ENCODE peak calls at places on chromosome 20, in nine cellular contexts. K is brain microvascular endothelial cell; F is activated T-helper 1 cell treated with Interleukin-2 at 50 U/mL for 16 hours; U is activated B cell treated with CpG ODN at 0.5 μM for 24 hours; E is MCF 10A; W is occipital lobe; N is iris pigment epithelial cell; P is D341Med; Q is activated CD4-positive, alpha-beta T cell treated with anti-CD3 and anti-CD28 coated beads, Interleukin-2, amount 10 ng/mL, durations not matched to agents 7 days and 5 days. V is an unnamed sample.

GRCh38 chr20:7291946-7292345 is 524.5 kb downstream of the BMP2 start:
- DNase-seq in N (peak), K (no peak), E (no peak), W (no peak), F (no peak), Q (no peak), P (no peak), U (no peak), V (no peak)

GRCh38 chr20:13611726-13612125 is 27.0 kb downstream of the TASP1 start:
- DNase-seq in E (no peak), Q (no peak), F (no peak), K (no peak), U (no peak), N (peak), P (no peak), W (no peak), V (no peak)

GRCh38 chr20:23147647-23147963 is 61.5 kb upstream of the CD93 start:
- DNase-seq in E (no peak), U (no peak), N (no peak), W (no peak), K (no peak), P (no peak), Q (no peak), F (no peak), V (no peak)

GRCh38 chr20:36775826-36776225 is 2.3 kb upstream of the DSN1 start:
- DNase-seq in P (no peak), U (no peak), F (no peak), Q (no peak), W (no peak), K (no peak), E (no peak), N (no peak), V (no peak)

GRCh38 chr20:41408986-41409385 is 42.4 kb upstream of the EMILIN3 start:
- DNase-seq in P (no peak), U (no peak), Q (no peak), K (no peak), E (no peak), F (no peak), W (no peak), N (no peak), V (no peak)

GRCh38 chr20:21702553-21703467 is 2.7 kb upstream of the PAX1 start:
- DNase-seq in W (no peak), K (peak), N (peak), Q (peak), F (no peak), P (peak), U (no peak), E (no peak), V (peak)

GRCh38 chr20:53884859-53885654 is 185.3 kb downstream of the BCAS1 start:
- DNase-seq in U (no peak), W (no peak), K (peak), Q (no peak), N (peak), P (no peak), F (no peak), E (peak), V (no peak)

GRCh38 chr20:53708129-53708968 is 114.7 kb upstream of the ZNF217 start:
- DNase-seq in Q (peak), N (peak), U (no peak), F (no peak), E (no peak), K (peak), W (no peak), P (no peak), V (no peak)

GRCh38 chr20:8150591-8150990 is 18.5 kb downstream of the PLCB1 start:
- DNase-seq in Q (no peak), P (no peak), K (no peak), U (no peak), E (no peak), W (no peak), F (no peak), N (no peak), V (no peak)

GRCh38 chr20:25294459-25295385 is 46.8 kb downstream of the PYGB start:
- DNase-seq in U (peak), P (peak), E (peak), W (peak), F (peak), N (peak), Q (peak), K (peak), V (peak)

GRCh38 chr20:58389324-58389967 is 417 bp downstream of the VAPB start:
- DNase-seq in F (no peak), W (no peak), E (peak), K (no peak), N (peak), P (peak), U (no peak), Q (peak), V (peak)

GRCh38 chr20:57941121-57941522 is 231.3 kb upstream of the PMEPA1 start:
- DNase-seq in N (no peak), K (no peak), P (no peak), F (no peak), U (no peak), Q (no peak), W (no peak), E (no peak), V (no peak)

GRCh38 chr20:62633571-62634329 is 8.6 kb upstream of the SLCO4A1 start:
- DNase-seq in P (no peak), U (no peak), Q (no peak), W (no peak), E (no peak), F (no peak), K (no peak), N (no peak), V (no peak)

GRCh38 chr20:43534016-43534415 is 24.8 kb upstream of the SGK2 start:
- DNase-seq in P (no peak), K (no peak), F (no peak), Q (no peak), N (no peak), U (no peak), W (no peak), E (no peak), V (no peak)

V was measured in erythroblast.